ENCODE peak calls at places on chromosomes 12 and 14, in eight cellular contexts. E is activated CD4-positive, alpha-beta T cell treated with anti-CD3 and anti-CD28 coated beads, Interleukin-2, amount 50 U/mL, for 1 hour; U is A549; M is HuH-7.5; R is NAMALWA; D is stimulated activated CD8-positive, alpha-beta memory T cell treated with anti-CD3 and anti-CD28 coated beads, Interleukin-15, amount 100 ng/mL, for 24 hours; L is cerebellum; S is heart right ventricle. V is an unnamed sample.

GRCh38 chr12:63068857-63069442 is 82.1 kb downstream of the AVPR1A start:
- DNase-seq in S (no peak), L (peak; percentile 26), M (no peak), U (peak; percentile 71), D (no peak), R (peak; percentile 62), E (no peak), V (peak; percentile 71)

GRCh38 chr12:1575799-1576401 is 18.5 kb downstream of the FBXL14 start:
- DNase-seq in D (no peak), E (no peak), L (no peak), R (no peak), U (no peak), S (no peak), M (no peak), V (peak; percentile 73)

GRCh38 chr12:13205809-13206559 is 9.5 kb downstream of the EMP1 start:
- DNase-seq in R (no peak), S (no peak), M (no peak), L (no peak), D (no peak), E (no peak), U (peak; percentile 66), V (no peak)

GRCh38 chr12:4526923-4527546 is 11.7 kb upstream of the RAD51AP1 start:
- DNase-seq in L (no peak), M (no peak), U (peak; percentile 20), E (no peak), D (no peak), S (no peak), R (peak; percentile 51), V (peak; percentile 55)

GRCh38 chr12:4251967-4252366 is 21.6 kb upstream of the CCND2 start:
- DNase-seq in L (no peak), S (no peak), U (no peak), D (no peak), E (no peak), M (no peak), R (no peak), V (no peak)

GRCh38 chr12:74412607-74413230 is 124.9 kb upstream of the ATXN7L3B start:
- DNase-seq in E (no peak), U (peak; percentile 39), S (no peak), D (no peak), L (peak; percentile 5), R (peak; percentile 62), M (no peak), V (peak; percentile 69)

GRCh38 chr12:121799175-121799841 is 4.5 kb upstream of the SETD1B start:
- DNase-seq in M (peak; percentile 72), D (no peak), R (peak; percentile 69), E (peak; percentile 62), U (peak; percentile 94), S (peak; percentile 67), L (no peak), V (peak; percentile 78)

GRCh38 chr14:67251573-67252226 is 10.5 kb downstream of the PALS1 start:
- DNase-seq in M (no peak), D (no peak), R (no peak), E (no peak), U (no peak), L (no peak), S (no peak), V (no peak)

GRCh38 chr14:74655597-74656389 is 43.8 kb upstream of the LTBP2 start:
- DNase-seq in U (peak; percentile 63), D (no peak), S (no peak), M (no peak), L (no peak), E (no peak), R (no peak), V (no peak)

GRCh38 chr12:21815306-21816062 is 41.0 kb upstream of the KCNJ8 start:
- DNase-seq in S (no peak), E (no peak), M (no peak), U (no peak), L (no peak), D (no peak), R (no peak), V (no peak)

GRCh38 chr12:131831021-131831571 is 2.9 kb downstream of the MMP17 start:
- DNase-seq in S (no peak), D (no peak), L (no peak), R (no peak), M (no peak), E (no peak), U (peak; percentile 63), V (no peak)

GRCh38 chr12:26426652-26427051 is 231.3 kb downstream of the SSPN start:
- DNase-seq in E (no peak), L (no peak), M (no peak), D (no peak), R (no peak), S (no peak), U (no peak), V (no peak)

GRCh38 chr14:36857842-36858445 is 196.3 kb downstream of the PAX9 start:
- DNase-seq in U (no peak), R (no peak), M (no peak), L (no peak), S (no peak), D (no peak), E (no peak), V (no peak)

GRCh38 chr12:67648306-67649164 is at the start of gene DYRK2:
- DNase-seq in L (peak; percentile 83), S (peak; percentile 85), M (peak; percentile 83), E (peak; percentile 75), R (peak; percentile 78), D (peak; percentile 44), U (peak; percentile 79), V (peak; percentile 92)

GRCh38 chr12:75744607-75745256 is 233.3 kb upstream of the KRR1 start:
- DNase-seq in D (no peak), S (no peak), E (no peak), M (no peak), U (no peak), L (no peak), R (no peak), V (no peak)

GRCh38 chr14:96102071-96102856 is 63.1 kb downstream of the C14orf132 start:
- DNase-seq in D (no peak), R (no peak), U (no peak), L (no peak), M (no peak), E (no peak), S (no peak), V (no peak)

GRCh38 chr14:101602466-101602840 is 41.2 kb downstream of the DIO3 start:
- DNase-seq in U (no peak), D (no peak), L (no peak), M (no peak), R (no peak), E (no peak), S (no peak), V (no peak)

GRCh38 chr12:113131556-113131955 is 4.0 kb downstream of the RASAL1 start:
- DNase-seq in U (no peak), D (no peak), L (no peak), M (no peak), S (no peak), E (no peak), R (peak; percentile 44), V (peak; percentile 63)

GRCh38 chr12:39122562-39123204 is 217.3 kb upstream of the CPNE8 start:
- DNase-seq in U (no peak), R (no peak), L (no peak), M (no peak), S (no peak), E (no peak), D (no peak), V (no peak)